ENCODE peak calls at places on chromosomes 13 and 19, in ten cellular contexts. F, W, T, Y, B, J, X, V, M and R are unnamed samples.

GRCh38 chr13:30744056-30744684 is 8.8 kb downstream of the ALOX5AP start:
- ATAC-seq in F (peak; percentile 57), W (peak; percentile 28), T (peak; percentile 59), Y (peak; percentile 91), B (no peak), J (peak; percentile 46), X (peak; percentile 69), V (no peak), M (no peak), R (no peak)

GRCh38 chr13:39600766-39601165 is 2.2 kb downstream of the LHFPL6 start:
- ATAC-seq in F (no peak), W (no peak), T (no peak), Y (no peak), B (peak; percentile 77), J (no peak), X (no peak), V (no peak), M (no peak), R (no peak)

GRCh38 chr13:106155411-106155810 is 380.1 kb downstream of the EFNB2 start:
- ATAC-seq in F (no peak), W (no peak), T (no peak), Y (no peak), B (no peak), J (no peak), X (no peak), V (no peak), M (no peak), R (no peak)

GRCh38 chr13:94516456-94516855 is 37.0 kb upstream of the DCT start:
- ATAC-seq in F (no peak), W (no peak), T (no peak), Y (no peak), B (no peak), J (no peak), X (no peak), V (no peak), M (no peak), R (no peak)

GRCh38 chr13:84706004-84706710 is 823.9 kb upstream of the SLITRK1 start:
- ATAC-seq in F (no peak), W (no peak), T (no peak), Y (no peak), B (no peak), J (no peak), X (no peak), V (no peak), M (no peak), R (no peak)

GRCh38 chr19:48511800-48512503 is at the start of gene LMTK3:
- ATAC-seq in F (no peak), W (peak; percentile 11), T (no peak), Y (no peak), B (no peak), J (no peak), X (no peak), V (peak; percentile 36), M (no peak), R (no peak)

GRCh38 chr19:28420731-28421550 is 792.0 kb downstream of the UQCRFS1 start:
- ATAC-seq in F (no peak), W (no peak), T (no peak), Y (no peak), B (no peak), J (no peak), X (no peak), V (no peak), M (no peak), R (no peak)

GRCh38 chr19:51127755-51128154 is 3.0 kb downstream of the SIGLEC9 start:
- ATAC-seq in F (no peak), W (no peak), T (peak; percentile 34), Y (no peak), B (peak; percentile 33), J (peak; percentile 38), X (no peak), V (no peak), M (no peak), R (peak; percentile 35)

GRCh38 chr13:93339550-93339949 is 112.9 kb downstream of the GPC6 start:
- ATAC-seq in F (no peak), W (no peak), T (no peak), Y (no peak), B (no peak), J (no peak), X (no peak), V (no peak), M (no peak), R (no peak)

GRCh38 chr19:1173160-1173844 is 766 bp downstream of the SBNO2 start:
- ATAC-seq in F (no peak), W (no peak), T (peak; percentile 12), Y (peak; percentile 10), B (no peak), J (peak; percentile 1), X (no peak), V (no peak), M (peak; percentile 16), R (no peak)

GRCh38 chr13:50911051-50911690 is 1.6 kb downstream of the RNASEH2B start:
- ATAC-seq in F (no peak), W (no peak), T (no peak), Y (peak; percentile 20), B (no peak), J (no peak), X (peak; percentile 31), V (no peak), M (no peak), R (no peak)
- H3K4me3 ChIP-seq in F (peak overlapping the region; percentile 70), W (peak overlapping the region; percentile 63), T (no peak overlapping the region), Y (peak overlapping the region; percentile 95), B (peak overlapping the region; percentile 84), J (peak overlapping the region; percentile 87), X (peak overlapping the region; percentile 77), V (no peak overlapping the region), M (no peak overlapping the region), R (no peak overlapping the region)

GRCh38 chr13:112990783-112991182 is 21.8 kb downstream of the MCF2L start:
- ATAC-seq in F (no peak), W (no peak), T (no peak), Y (no peak), B (no peak), J (no peak), X (no peak), V (no peak), M (peak; percentile 95), R (no peak)
- TF ChIP-seq POLR2A in F (no peak), W (no peak), T (no peak), Y (no peak), B (no peak), J (no peak), X (no peak), V (no peak), M (peak; percentile 43), R (no peak)

GRCh38 chr13:112065867-112066623 is 904 bp upstream of the SOX1 start:
- ATAC-seq in F (no peak), W (no peak), T (no peak), Y (no peak), B (no peak), J (no peak), X (no peak), V (no peak), M (no peak), R (no peak)
- H3K4me3 ChIP-seq in F (no peak overlapping the region), W (no peak overlapping the region), T (no peak overlapping the region), Y (no peak overlapping the region), B (peak overlapping the region; percentile 28), J (peak overlapping the region; percentile 29), X (no peak overlapping the region), V (no peak overlapping the region), M (no peak overlapping the region), R (no peak overlapping the region)

DNA sequence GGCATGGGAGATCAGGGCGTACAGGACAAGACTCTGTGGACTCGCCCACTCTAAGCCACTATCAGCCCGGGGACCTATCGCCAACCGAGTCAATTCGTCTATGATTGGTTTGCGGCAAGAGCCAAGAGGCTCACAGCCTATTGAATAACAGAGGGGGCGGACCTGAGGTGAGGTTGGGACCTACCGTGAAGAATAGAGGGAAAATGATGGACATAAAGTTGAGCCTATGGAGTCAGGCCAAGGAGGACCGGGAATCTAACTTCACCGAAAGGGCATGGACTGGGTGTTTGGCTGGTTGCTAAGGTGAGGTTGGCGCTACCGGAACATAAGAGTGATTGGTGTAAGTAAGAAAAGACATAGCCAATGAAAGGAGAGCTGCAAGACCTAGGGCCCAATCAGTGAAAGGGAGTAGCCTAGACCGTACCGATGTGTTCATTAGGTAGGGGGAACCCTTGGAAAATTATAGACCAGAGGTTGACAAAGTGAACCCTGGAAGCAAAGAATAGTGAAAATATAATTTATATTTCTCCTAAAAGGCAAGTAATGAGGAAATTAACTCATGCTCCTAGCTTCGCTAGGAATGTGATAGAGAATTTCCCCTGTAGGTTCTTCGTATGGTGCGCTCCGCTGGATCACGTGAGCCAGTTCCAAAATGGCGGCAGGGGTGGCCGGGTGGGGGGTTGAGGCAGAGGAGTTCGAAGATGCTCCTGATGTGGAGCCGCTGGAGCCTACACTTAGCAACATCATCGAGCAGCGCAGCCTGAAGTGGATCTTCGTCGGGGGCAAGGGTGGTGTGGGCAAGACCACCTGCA is at the start of gene GET3:
- ATAC-seq in F (peak; percentile 86), W (peak; percentile 94), T (peak; percentile 80), Y (peak; percentile 92), B (peak; percentile 94), J (peak; percentile 92), X (peak; percentile 93), V (peak; percentile 86), M (peak; percentile 90), R (peak; percentile 94)
- TF ChIP-seq POLR2A in F (peak; percentile 81), W (peak; percentile 86), T (peak; percentile 36), Y (peak; percentile 93), B (no peak), J (peak; percentile 58), X (peak; percentile 93), V (peak; percentile 85), M (peak; percentile 76), R (peak; percentile 29)

GRCh38 chr19:17687141-17687856 is 855 bp downstream of the UNC13A start:
- ATAC-seq in F (peak; percentile 45), W (peak; percentile 32), T (no peak), Y (no peak), B (no peak), J (no peak), X (no peak), V (no peak), M (no peak), R (no peak)
- H3K4me3 ChIP-seq in F (peak overlapping the region; percentile 90), W (peak overlapping the region; percentile 50), T (no peak overlapping the region), Y (no peak overlapping the region), B (no peak overlapping the region), J (no peak overlapping the region), X (no peak overlapping the region), V (no peak overlapping the region), M (no peak overlapping the region), R (no peak overlapping the region)

GRCh38 chr19:20664917-20665781 is 3.8 kb upstream of the ZNF626 start:
- ATAC-seq in F (no peak), W (no peak), T (no peak), Y (no peak), B (no peak), J (no peak), X (peak; percentile 76), V (peak; percentile 25), M (no peak), R (no peak)

GRCh38 chr19:20660473-20660872 is 898 bp downstream of the ZNF626 start:
- ATAC-seq in F (no peak), W (no peak), T (no peak), Y (no peak), B (no peak), J (no peak), X (no peak), V (no peak), M (no peak), R (no peak)

GRCh38 chr19:20667281-20667680 is 5.9 kb upstream of the ZNF626 start:
- ATAC-seq in F (no peak), W (no peak), T (no peak), Y (no peak), B (no peak), J (no peak), X (no peak), V (no peak), M (no peak), R (no peak)

GRCh38 chr19:20662421-20663105 is 1.2 kb upstream of the ZNF626 start:
- ATAC-seq in F (no peak), W (no peak), T (no peak), Y (no peak), B (no peak), J (no peak), X (no peak), V (no peak), M (no peak), R (no peak)

GRCh38 chr19:20661150-20661819 is at the start of gene ZNF626:
- ATAC-seq in F (no peak), W (no peak), T (peak; percentile 100), Y (peak; percentile 31), B (peak; percentile 99), J (peak; percentile 98), X (peak; percentile 87), V (peak; percentile 97), M (peak; percentile 99), R (peak; percentile 99)
- TF ChIP-seq POLR2A in F (no peak), W (no peak), T (peak; percentile 63), Y (peak; percentile 72), B (no peak), J (peak; percentile 75), X (peak; percentile 83), V (peak; percentile 37), M (peak; percentile 89), R (no peak)